ENCODE peak calls at places on chromosomes 6 and 20, in seven cellular contexts. B, J, H, W, Y, A and X are unnamed samples.

GRCh38 chr20:1816384-1817381 is 78.5 kb upstream of the SIRPA start:
- DNase-seq in B (peak), J (peak), H (no peak), W (no peak), Y (no peak), A (no peak), X (peak)

GRCh38 chr6:138439546-138439945 is 35.5 kb downstream of the HEBP2 start:
- DNase-seq in B (no peak), J (no peak), H (no peak), W (no peak), Y (no peak), A (no peak), X (no peak)

GRCh38 chr20:2603816-2604505 is 48.5 kb upstream of the NOP56 start:
- DNase-seq in B (no peak), J (no peak), H (no peak), W (no peak), Y (no peak), A (no peak), X (no peak)

GRCh38 chr6:170444056-170444505 is 109.0 kb downstream of the PSMB1 start:
- DNase-seq in B (no peak), J (no peak), H (no peak), W (no peak), Y (no peak), A (no peak), X (peak)

GRCh38 chr20:53303361-53303760 is 290.3 kb downstream of the ZNF217 start:
- DNase-seq in B (no peak), J (no peak), H (no peak), W (no peak), Y (no peak), A (no peak), X (no peak)

GRCh38 chr6:39107034-39107433 is 8.0 kb downstream of the SAYSD1 start:
- DNase-seq in B (no peak), J (no peak), H (no peak), W (no peak), Y (no peak), A (no peak), X (no peak)

GRCh38 chr20:34956041-34956458 is 382 bp downstream of the MYH7B start:
- DNase-seq in B (no peak), J (no peak), H (no peak), W (no peak), Y (no peak), A (no peak), X (no peak)

GRCh38 chr20:51221791-51222408 is 199.0 kb upstream of the KCNG1 start:
- DNase-seq in B (peak), J (peak), H (no peak), W (peak), Y (no peak), A (no peak), X (no peak)

GRCh38 chr6:170091639-170092579 is 199.0 kb downstream of the DLL1 start:
- DNase-seq in B (peak), J (no peak), H (no peak), W (no peak), Y (no peak), A (no peak), X (peak)

GRCh38 chr20:57210054-57210910 is 56.2 kb downstream of the BMP7 start:
- DNase-seq in B (no peak), J (no peak), H (no peak), W (no peak), Y (no peak), A (no peak), X (no peak)

GRCh38 chr20:34705383-34706021 is 1.4 kb downstream of the TP53INP2 start:
- DNase-seq in B (peak), J (peak), H (no peak), W (no peak), Y (no peak), A (no peak), X (no peak)

GRCh38 chr6:2209226-2209809 is 36.1 kb downstream of the GMDS start:
- DNase-seq in B (no peak), J (peak), H (peak), W (peak), Y (no peak), A (peak), X (no peak)

GRCh38 chr20:45894797-45895196 is 3.7 kb downstream of the CTSA start:
- DNase-seq in B (no peak), J (no peak), H (no peak), W (no peak), Y (no peak), A (no peak), X (no peak)

GRCh38 chr6:97040355-97040860 is 115.9 kb downstream of the KLHL32 start:
- DNase-seq in B (no peak), J (no peak), H (no peak), W (no peak), Y (no peak), A (no peak), X (no peak)

GRCh38 chr6:42742116-42742894 is 3.6 kb downstream of the TBCC start:
- DNase-seq in B (no peak), J (peak), H (no peak), W (no peak), Y (no peak), A (peak), X (no peak)

GRCh38 chr6:68128211-68128610 is 506.9 kb upstream of the ADGRB3 start:
- DNase-seq in B (no peak), J (no peak), H (no peak), W (no peak), Y (no peak), A (no peak), X (no peak)

GRCh38 chr6:25477006-25477590 is 174.9 kb upstream of the SCGN start:
- DNase-seq in B (no peak), J (peak), H (no peak), W (no peak), Y (no peak), A (no peak), X (no peak)

GRCh38 chr20:50286174-50286511 is 95.5 kb downstream of the CEBPB start:
- DNase-seq in B (no peak), J (no peak), H (no peak), W (no peak), Y (no peak), A (no peak), X (no peak)

GRCh38 chr6:14452567-14453527 is 335.3 kb downstream of the CD83 start:
- DNase-seq in B (no peak), J (no peak), H (peak), W (no peak), Y (no peak), A (no peak), X (no peak)

GRCh38 chr6:32244946-32245398 is 21.1 kb upstream of the NOTCH4 start:
- DNase-seq in B (peak), J (peak), H (peak), W (peak), Y (peak), A (peak), X (no peak)

GRCh38 chr20:45036044-45036755 is 64.7 kb downstream of the KCNS1 start:
- DNase-seq in B (no peak), J (peak), H (peak), W (no peak), Y (no peak), A (no peak), X (no peak)

GRCh38 chr6:145153495-145153894 is 581.8 kb downstream of the EPM2A start:
- DNase-seq in B (no peak), J (no peak), H (no peak), W (peak), Y (no peak), A (no peak), X (no peak)

GRCh38 chr20:42857446-42857845 is 332.3 kb downstream of the PTPRT start:
- DNase-seq in B (no peak), J (no peak), H (no peak), W (no peak), Y (no peak), A (no peak), X (no peak)

GRCh38 chr6:52995913-52996685 is 1.0 kb upstream of the GSTA4 start:
- DNase-seq in B (peak), J (peak), H (peak), W (no peak), Y (no peak), A (peak), X (no peak)

GRCh38 chr20:47016068-47016664 is 121.5 kb downstream of the EYA2 start:
- DNase-seq in B (peak), J (no peak), H (no peak), W (peak), Y (no peak), A (no peak), X (no peak)